ENCODE peak calls at places on chromosome 13, in four cellular contexts. U is ovary; F is stimulated activated CD4-positive, alpha-beta T cell treated with anti-CD3 and anti-CD28 coated beads, Interleukin-12 subunit alpha, Interleukin-12 subunit beta, amount 100 ng/mL, for 4 hours; S is NB4. H is an unnamed sample.
A peak's percentile ranks its signal among the peaks of the same experiment; 100 is the strongest.

GRCh38 chr13:47672245-47672975 is 328.7 kb downstream of the SUCLA2 start:
- DNase-seq in F (no peak), U (no peak), S (no peak), H (no peak)

GRCh38 chr13:50923272-50923671 is 13.7 kb downstream of the RNASEH2B start:
- DNase-seq in F (no peak), S (peak; percentile 39), U (no peak), H (no peak)

GRCh38 chr13:39684531-39685137 is 29.2 kb downstream of the COG6 start:
- DNase-seq in U (no peak), F (no peak), S (peak; percentile 55), H (peak; percentile 25)

GRCh38 chr13:92574499-92574898 is 652.1 kb upstream of the GPC6 start:
- DNase-seq in F (no peak), S (no peak), U (no peak), H (no peak)

GRCh38 chr13:30829788-30830637 is 76.1 kb upstream of the MEDAG start:
- DNase-seq in S (no peak), U (no peak), F (no peak), H (no peak)

GRCh38 chr13:31223640-31224039 is 23.9 kb downstream of the B3GLCT start:
- DNase-seq in S (no peak), U (no peak), F (no peak), H (no peak)

GRCh38 chr13:98565726-98566577 is 11.0 kb downstream of the STK24 start:
- DNase-seq in S (no peak), U (no peak), F (no peak), H (no peak)

GRCh38 chr13:44719857-44720671 is 143.9 kb upstream of the TSC22D1 start:
- DNase-seq in U (no peak), S (no peak), F (no peak), H (no peak)

GRCh38 chr13:57557979-57558529 is 73.5 kb upstream of the PCDH17 start:
- DNase-seq in S (peak; percentile 35), F (no peak), U (no peak), H (no peak)

GRCh38 chr13:51451467-51452390 is 1.1 kb downstream of the INTS6 start:
- DNase-seq in U (peak; percentile 74), S (peak; percentile 88), F (peak; percentile 71), H (peak; percentile 42)

GRCh38 chr13:71374471-71375041 is 492.4 kb downstream of the DACH1 start:
- DNase-seq in U (no peak), F (no peak), S (no peak), H (no peak)

GRCh38 chr13:40613192-40613818 is 53.1 kb downstream of the FOXO1 start:
- DNase-seq in S (peak; percentile 12), U (no peak), F (no peak), H (no peak)

GRCh38 chr13:113938716-113939115 is 35.2 kb downstream of the C13orf46 start:
- DNase-seq in F (no peak), S (no peak), U (no peak), H (no peak)

GRCh38 chr13:112895521-112896465 is 73.2 kb upstream of the MCF2L start:
- DNase-seq in U (no peak), S (no peak), F (no peak), H (no peak)

GRCh38 chr13:49354719-49355118 is 89.1 kb downstream of the CAB39L start:
- DNase-seq in S (no peak), U (no peak), F (no peak), H (no peak)

GRCh38 chr13:111485491-111486250 is 165.2 kb downstream of the TEX29 start:
- DNase-seq in S (no peak), U (no peak), F (no peak), H (no peak)

GRCh38 chr13:39692650-39693438 is 37.4 kb downstream of the COG6 start:
- DNase-seq in S (no peak), F (no peak), U (no peak), H (no peak)

GRCh38 chr13:111039735-111040134 is 75.4 kb upstream of the ARHGEF7 start:
- DNase-seq in S (no peak), F (no peak), U (no peak), H (no peak)

GRCh38 chr13:80050252-80050651 is 290.7 kb downstream of the SPRY2 start:
- DNase-seq in F (no peak), S (peak; percentile 20), U (no peak), H (no peak)

GRCh38 chr13:29535663-29536655 is 59.5 kb downstream of the SLC7A1 start:
- DNase-seq in U (no peak), S (no peak), F (no peak), H (no peak)

GRCh38 chr13:33611016-33611805 is 206.7 kb upstream of the RFC3 start:
- DNase-seq in F (no peak), U (peak; percentile 50), S (no peak), H (no peak)

GRCh38 chr13:101569807-101570206 is 117.3 kb downstream of the ITGBL1 start:
- DNase-seq in F (no peak), U (no peak), S (no peak), H (no peak)

GRCh38 chr13:78020861-78021260 is 102.2 kb upstream of the EDNRB start:
- DNase-seq in S (no peak), U (no peak), F (no peak), H (no peak)

GRCh38 chr13:113452942-113453901 is at the start of gene ADPRHL1:
- DNase-seq in F (no peak), S (peak; percentile 44), U (no peak), H (no peak)

GRCh38 chr13:28657784-28658538 is 969 bp upstream of the POMP start:
- DNase-seq in S (peak; percentile 62), F (no peak), U (no peak), H (no peak)

GRCh38 chr13:108154421-108154858 is 60.9 kb downstream of the LIG4 start:
- DNase-seq in F (no peak), S (no peak), U (no peak), H (no peak)

GRCh38 chr13:38763446-38764381 is 76.8 kb downstream of the FREM2 start:
- DNase-seq in S (peak; percentile 48), U (no peak), F (no peak), H (peak; percentile 42)

GRCh38 chr13:111916201-111916600 is 150.7 kb upstream of the SOX1 start:
- DNase-seq in F (no peak), U (no peak), S (no peak), H (no peak)

GRCh38 chr13:111202745-111203144 is 87.6 kb downstream of the ARHGEF7 start:
- DNase-seq in F (no peak), U (peak; percentile 63), S (peak; percentile 54), H (peak; percentile 78)

GRCh38 chr13:20550799-20551198 is 16.2 kb upstream of the IFT88 start:
- DNase-seq in F (no peak), S (peak; percentile 60), U (no peak), H (no peak)

GRCh38 chr13:36965767-36966166 is 33.4 kb downstream of the ALG5 start:
- DNase-seq in S (peak; percentile 15), U (no peak), F (no peak), H (peak; percentile 79)

GRCh38 chr13:85140192-85140591 is 659.0 kb downstream of the SLITRK6 start:
- DNase-seq in F (no peak), U (no peak), S (no peak), H (peak; percentile 55)

GRCh38 chr13:100921139-100921538 is 246.5 kb upstream of the TMTC4 start:
- DNase-seq in S (no peak), F (no peak), U (no peak), H (no peak)

GRCh38 chr13:112686364-112686763 is 3.5 kb upstream of the ATP11A start:
- DNase-seq in S (no peak), U (no peak), F (no peak), H (no peak)

GRCh38 chr13:31824705-31825512 is 85.6 kb downstream of the RXFP2 start:
- DNase-seq in F (no peak), U (no peak), S (peak; percentile 51), H (no peak)

GRCh38 chr13:76853481-76853880 is 32.7 kb downstream of the KCTD12 start:
- DNase-seq in U (no peak), F (no peak), S (no peak), H (no peak)

GRCh38 chr13:97354808-97355207 is 79.2 kb upstream of the RAP2A start:
- DNase-seq in U (no peak), F (no peak), S (no peak), H (no peak)